ENCODE peak calls at places on chromosome 4, in five cellular contexts. G is Peyer's patch, V is HepG2, O is uterus, N is lower lobe of right lung. S is an unnamed sample.

GRCh38 chr4:186700746-186701145 is 22.9 kb downstream of the FAT1 start:
- DNase-seq in G (no peak), V (no peak), O (peak; percentile 41), N (no peak), S (no peak)

GRCh38 chr4:103904126-103904525 is 184.3 kb upstream of the TACR3 start:
- DNase-seq in G (no peak), V (no peak), O (no peak), N (no peak), S (no peak)

GRCh38 chr4:53676402-53676871 is 85.2 kb upstream of the LNX1 start:
- DNase-seq in G (no peak), V (no peak), O (no peak), N (no peak), S (no peak)

GRCh38 chr4:123651536-123652175 is 255.1 kb downstream of the SPRY1 start:
- DNase-seq in G (no peak), V (no peak), O (no peak), N (no peak), S (no peak)

GRCh38 chr4:84971319-84971932 is 4.9 kb upstream of the WDFY3 start:
- DNase-seq in G (no peak), V (peak; percentile 53), O (no peak), N (no peak), S (no peak)

GRCh38 chr4:1571986-1572385 is 112.1 kb downstream of the FAM53A start:
- DNase-seq in G (no peak), V (no peak), O (no peak), N (peak; percentile 41), S (no peak)

GRCh38 chr4:1315838-1316536 is 26.3 kb downstream of the MAEA start:
- DNase-seq in G (no peak), V (no peak), O (no peak), N (no peak), S (no peak)

GRCh38 chr4:67712650-67713530 is 11.9 kb upstream of the UBA6 start:
- DNase-seq in G (no peak), V (no peak), O (no peak), N (no peak), S (no peak)

GRCh38 chr4:114921790-114922581 is 191.4 kb downstream of the NDST4 start:
- DNase-seq in G (no peak), V (peak; percentile 1), O (no peak), N (peak; percentile 31), S (no peak)

GRCh38 chr4:22897520-22898108 is 204.9 kb downstream of the GBA3 start:
- DNase-seq in G (no peak), V (peak; percentile 16), O (no peak), N (no peak), S (no peak)

GRCh38 chr4:164937576-164938270 is 39.7 kb downstream of the TRIM61 start:
- DNase-seq in G (no peak), V (peak; percentile 12), O (no peak), N (no peak), S (no peak)

GRCh38 chr4:1403591-1404572 is 2.4 kb downstream of the NKX1-1 start:
- DNase-seq in G (no peak), V (no peak), O (peak; percentile 4), N (peak; percentile 28), S (no peak)

DNA sequence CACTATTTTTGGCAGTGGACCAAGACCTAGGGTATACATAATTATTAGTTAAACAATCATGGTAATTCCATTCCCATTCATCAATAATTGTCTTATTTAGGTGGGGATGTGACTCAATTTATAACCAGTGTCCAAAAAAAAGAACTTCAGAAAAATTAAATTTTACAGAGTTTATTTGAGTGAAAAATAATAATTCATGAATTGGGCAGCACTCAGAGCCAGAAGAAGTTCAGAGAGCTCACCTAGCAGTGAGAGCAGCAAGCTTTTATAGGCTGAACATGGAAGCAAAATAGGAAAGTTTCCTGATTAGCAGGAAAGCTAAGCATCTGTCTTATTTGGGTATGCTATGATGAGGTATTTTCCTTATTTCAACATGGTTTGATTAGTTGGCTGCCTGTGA is 500.8 kb downstream of the PCDH7 start:
- DNase-seq in G (no peak), V (no peak), O (no peak), N (no peak), S (no peak)
- H3K9me3 ChIP-seq in G (no peaks in the 10 kb centered on the region), V (no peaks in the 10 kb centered on the region), O (no peaks in the 10 kb centered on the region), N (peaks cover 3% of the 10 kb centered on the region), S (no peaks in the 10 kb centered on the region)

GRCh38 chr4:15784959-15785634 is 7.0 kb downstream of the CD38 start:
- DNase-seq in G (peak; percentile 70), V (no peak), O (no peak), N (no peak), S (no peak)
- H3K9me3 ChIP-seq in G (no peaks in the 10 kb centered on the region), V (no peaks in the 10 kb centered on the region), O (no peaks in the 10 kb centered on the region), N (no peaks in the 10 kb centered on the region), S (no peaks in the 10 kb centered on the region)

DNA sequence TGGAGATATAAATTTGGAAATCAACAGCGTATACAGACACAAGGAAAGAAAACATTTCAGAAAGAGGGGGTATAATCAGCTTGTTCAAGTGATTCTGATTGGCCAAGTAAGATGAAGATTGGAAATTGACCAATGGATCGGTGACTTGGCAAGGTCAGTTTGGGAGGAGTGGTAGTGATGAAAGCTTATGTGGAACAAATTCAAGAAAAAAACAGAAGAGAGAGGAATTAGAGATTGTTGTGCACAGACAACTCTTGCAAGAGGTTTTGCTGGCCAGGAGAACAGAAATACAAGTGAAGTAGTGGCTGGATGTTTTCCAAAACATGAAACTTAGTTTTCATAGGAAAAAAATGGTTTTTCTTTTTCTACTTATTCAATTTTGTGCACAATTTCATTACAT is 16.3 kb downstream of the CD38 start:
- DNase-seq in G (no peak), V (no peak), O (no peak), N (no peak), S (no peak)
- H3K9me3 ChIP-seq in G (no peaks in the 10 kb centered on the region), V (no peaks in the 10 kb centered on the region), O (no peaks in the 10 kb centered on the region), N (no peaks in the 10 kb centered on the region), S (no peaks in the 10 kb centered on the region)

GRCh38 chr4:175414602-175415001 is 397.5 kb downstream of the GPM6A start:
- DNase-seq in G (no peak), V (no peak), O (no peak), N (no peak), S (no peak)
- H3K9me3 ChIP-seq in G (no peaks in the 10 kb centered on the region), V (peaks cover 70% of the 10 kb centered on the region), O (no peaks in the 10 kb centered on the region), N (peaks cover 5% of the 10 kb centered on the region), S (peaks cover 3% of the 10 kb centered on the region)

DNA sequence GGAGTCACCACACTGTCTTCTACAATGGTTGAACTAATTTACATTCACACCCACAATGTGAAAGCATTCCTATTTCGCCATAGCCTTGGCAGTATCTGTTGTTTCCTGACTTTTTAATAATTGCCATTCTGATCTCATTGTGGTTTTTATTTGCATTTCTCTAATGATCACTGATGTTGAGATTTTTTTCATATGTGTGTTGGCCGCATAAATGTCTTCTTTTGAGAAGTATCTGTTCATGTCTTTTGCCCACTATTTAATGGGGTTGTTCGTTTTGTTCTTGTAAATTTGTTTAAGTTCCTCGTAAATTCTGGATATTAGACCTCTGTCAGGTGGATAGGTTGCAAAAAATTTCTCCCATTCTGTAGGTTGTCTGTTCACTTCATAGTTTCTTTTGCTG is 519.1 kb downstream of the STPG2 start:
- DNase-seq in G (no peak), V (no peak), O (no peak), N (no peak), S (no peak)
- H3K9me3 ChIP-seq in G (no peaks in the 10 kb centered on the region), V (peaks cover 32% of the 10 kb centered on the region), O (no peaks in the 10 kb centered on the region), N (no peaks in the 10 kb centered on the region), S (no peaks in the 10 kb centered on the region)

GRCh38 chr4:189843392-189844009 is 97.2 kb upstream of the FRG1 start:
- DNase-seq in G (no peak), V (no peak), O (no peak), N (no peak), S (no peak)
- H3K9me3 ChIP-seq in G (no peaks in the 10 kb centered on the region), V (no peaks in the 10 kb centered on the region), O (no peaks in the 10 kb centered on the region), N (no peaks in the 10 kb centered on the region), S (no peaks in the 10 kb centered on the region)

DNA sequence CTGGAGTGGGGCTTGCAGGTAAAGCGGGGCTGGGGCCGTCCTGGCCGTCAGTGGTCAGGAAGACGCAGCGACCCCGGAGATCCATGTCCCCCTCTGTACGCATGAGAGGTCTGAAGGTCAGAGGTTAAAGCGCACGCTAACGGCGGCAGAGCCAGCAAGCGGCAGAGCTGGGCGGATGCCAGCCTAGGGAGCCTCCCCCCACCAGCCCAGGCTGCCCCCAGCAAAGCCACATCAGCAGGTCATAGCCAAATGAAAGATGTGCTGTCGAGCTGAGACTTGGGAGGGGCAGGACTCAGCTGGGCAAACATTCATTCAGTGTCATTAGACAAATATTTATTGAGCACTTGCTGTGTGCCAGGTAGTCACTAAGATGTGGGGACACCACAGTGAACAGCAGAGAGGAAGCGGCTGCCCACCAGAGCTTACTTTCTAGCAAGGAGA is 593 bp upstream of the JAKMIP1 start:
- DNase-seq in G (no peak), V (peak; percentile 34), O (no peak), N (no peak), S (no peak)
- H3K9me3 ChIP-seq in G (no peaks in the 10 kb centered on the region), V (peaks cover 5% of the 10 kb centered on the region), O (no peaks in the 10 kb centered on the region), N (no peaks in the 10 kb centered on the region), S (no peaks in the 10 kb centered on the region)

S was measured in T-helper 17 cell.